ENCODE peak calls at places on chromosomes 7 and 10, in four cellular contexts. Y is naive thymus-derived CD4-positive, alpha-beta T cell; X is heart right ventricle; Z is cardiac muscle cell. N is an unnamed sample.

GRCh38 chr10:99966306-99966705 is 43.4 kb downstream of the DNMBP start:
- DNase-seq in Z (no peak), Y (no peak), X (no peak), N (no peak)

GRCh38 chr10:113492181-113492580 is 60.7 kb upstream of the HABP2 start:
- DNase-seq in X (no peak), Z (no peak), Y (no peak), N (no peak)

GRCh38 chr7:89771003-89771636 is 383.1 kb upstream of the STEAP1 start:
- DNase-seq in Z (peak; percentile 5), X (no peak), Y (no peak), N (no peak)

GRCh38 chr7:117872565-117873055 is 631 bp downstream of the CTTNBP2 start:
- DNase-seq in Z (peak; percentile 64), X (peak; percentile 18), Y (no peak), N (no peak)

GRCh38 chr10:117162093-117163021 is 24.3 kb upstream of the VAX1 start:
- DNase-seq in Z (no peak), Y (no peak), X (no peak), N (no peak)

GRCh38 chr7:151340794-151341356 is 737 bp upstream of the NUB1 start:
- DNase-seq in Z (no peak), X (no peak), Y (no peak), N (no peak)

GRCh38 chr7:156897673-156898072 is 4.7 kb upstream of the LMBR1 start:
- DNase-seq in Z (no peak), X (no peak), Y (no peak), N (no peak)

GRCh38 chr10:79392020-79392398 is 44.7 kb downstream of the PPIF start:
- DNase-seq in X (peak; percentile 11), Z (no peak), Y (no peak), N (no peak)

GRCh38 chr10:132714906-132715790 is 70.8 kb downstream of the NKX6-2 start:
- DNase-seq in Z (no peak), Y (no peak), X (peak; percentile 4), N (no peak)

GRCh38 chr10:71262027-71262426 is 49.7 kb downstream of the UNC5B start:
- DNase-seq in Y (no peak), X (peak; percentile 46), Z (peak; percentile 69), N (no peak)

GRCh38 chr10:79405995-79406515 is 39.4 kb downstream of the ZCCHC24 start:
- DNase-seq in X (peak; percentile 0), Y (no peak), Z (no peak), N (no peak)

GRCh38 chr10:121698902-121699301 is 100.7 kb upstream of the FGFR2 start:
- DNase-seq in Z (no peak), X (no peak), Y (no peak), N (no peak)

GRCh38 chr7:101733713-101734475 is 83.5 kb upstream of the CUX1 start:
- DNase-seq in X (peak; percentile 41), Z (peak; percentile 87), Y (no peak), N (peak; percentile 85)

GRCh38 chr10:62031522-62031921 is 130.0 kb downstream of the ARID5B start:
- DNase-seq in X (no peak), Z (no peak), Y (no peak), N (no peak)

GRCh38 chr10:26217396-26218105 is 977 bp downstream of the GAD2 start:
- DNase-seq in Z (no peak), X (no peak), Y (no peak), N (no peak)

GRCh38 chr7:107327986-107328569 is 141.8 kb upstream of the GPR22 start:
- DNase-seq in Y (no peak), Z (no peak), X (no peak), N (no peak)

GRCh38 chr7:155885162-155886160 is 73.2 kb upstream of the SHH start:
- DNase-seq in Y (no peak), X (peak; percentile 27), Z (no peak), N (no peak)
- H3K9me3 ChIP-seq in Y (no peaks in the 10 kb centered on the region), X (no peaks in the 10 kb centered on the region), Z (peaks cover 4% of the 10 kb centered on the region), N (no peaks in the 10 kb centered on the region)

DNA sequence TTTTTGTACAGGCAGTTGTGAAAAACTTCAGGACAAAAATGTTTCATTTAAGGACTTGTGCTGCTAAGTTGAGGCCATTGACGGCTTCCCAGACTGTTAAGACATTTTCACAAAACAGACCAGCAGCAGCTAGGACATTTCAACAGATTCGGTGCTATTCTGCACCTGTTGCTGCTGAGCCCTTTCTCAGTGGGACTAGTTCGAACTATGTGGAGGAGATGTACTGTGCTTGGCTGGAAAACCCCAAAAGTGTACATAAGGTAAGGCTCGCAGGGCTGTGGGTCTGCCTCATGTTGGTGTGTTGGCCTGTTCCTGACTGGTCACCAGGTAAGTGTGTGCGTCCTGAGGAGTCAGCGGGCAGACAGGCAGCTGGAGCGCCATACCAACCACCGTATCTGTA is 17.9 kb downstream of the OGDH start:
- DNase-seq in Y (no peak), Z (no peak), X (no peak), N (no peak)
- H3K4me3 ChIP-seq in Y (no peak overlapping the region), Z (no peak overlapping the region), X (no peak overlapping the region), N (no peak overlapping the region)

GRCh38 chr10:68957284-68957615 is 1.3 kb downstream of the DDX21 start:
- DNase-seq in X (no peak), Y (no peak), Z (no peak), N (no peak)
- H3K27ac ChIP-seq in X (peak overlapping the region; percentile 91), Y (peak overlapping the region; percentile 97), Z (no peak overlapping the region), N (peak overlapping the region; percentile 86)

GRCh38 chr7:57414852-57415251 is 35.1 kb upstream of the ZNF716 start:
- DNase-seq in Z (no peak), Y (no peak), X (no peak), N (no peak)

GRCh38 chr7:57413529-57414398 is 36.2 kb upstream of the ZNF716 start:
- DNase-seq in X (no peak), Z (no peak), Y (no peak), N (no peak)

GRCh38 chr7:57415730-57416129 is 34.2 kb upstream of the ZNF716 start:
- DNase-seq in X (no peak), Z (no peak), Y (no peak), N (no peak)

GRCh38 chr7:57415326-57415725 is 34.7 kb upstream of the ZNF716 start:
- DNase-seq in Y (no peak), Z (no peak), X (no peak), N (no peak)

DNA sequence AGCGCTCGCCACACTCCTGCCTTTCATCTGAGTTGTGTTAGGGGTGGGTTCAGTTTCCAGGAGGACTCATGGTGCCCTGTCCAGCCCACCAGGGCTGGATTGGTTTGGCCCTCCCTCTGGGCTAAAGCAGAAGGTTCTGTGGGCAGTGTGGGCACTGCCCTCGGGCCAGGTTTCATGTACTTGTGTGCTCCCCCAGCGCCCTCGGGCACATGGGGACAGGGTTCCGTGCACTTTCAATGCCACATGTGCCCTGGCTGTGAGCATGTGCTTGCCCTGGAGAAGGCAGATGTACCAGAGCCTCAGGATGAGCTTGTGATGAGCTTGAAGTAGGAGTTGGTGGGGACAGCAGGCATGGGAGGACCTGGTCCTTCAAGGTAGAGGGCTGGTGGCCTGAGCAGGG is 35.6 kb upstream of the ZNF716 start:
- DNase-seq in X (no peak), Y (no peak), Z (no peak), N (no peak)
- H3K9me3 ChIP-seq in X (no peaks in the 10 kb centered on the region), Y (no peaks in the 10 kb centered on the region), Z (no peaks in the 10 kb centered on the region), N (no peaks in the 10 kb centered on the region)

GRCh38 chr7:114979803-114980507 is 58.1 kb downstream of the MDFIC start:
- DNase-seq in X (no peak), Y (no peak), Z (no peak), N (no peak)
- H3K4me3 ChIP-seq in X (peak overlapping the region; percentile 8), Y (no peak overlapping the region), Z (no peak overlapping the region), N (peak overlapping the region; percentile 32)

DNA sequence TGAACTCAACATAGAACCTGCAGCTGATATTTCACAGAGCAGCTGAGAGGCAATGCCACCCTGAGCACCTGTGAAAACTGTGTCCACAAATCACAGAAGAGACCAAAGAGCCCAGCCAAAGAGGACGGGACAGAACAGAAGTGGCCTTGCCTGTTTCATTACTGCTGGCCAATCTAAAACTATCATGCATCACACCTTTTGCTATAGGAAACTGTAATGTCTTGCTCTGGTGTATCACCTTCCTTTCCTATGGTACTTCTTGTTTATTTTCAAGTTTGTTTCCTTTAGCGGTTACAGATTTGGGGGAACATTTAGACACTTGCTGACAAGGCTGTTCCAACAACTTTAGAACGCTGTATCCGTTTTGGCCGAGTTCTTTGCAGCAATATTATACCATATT is 80.3 kb downstream of the PIP4K2A start:
- DNase-seq in X (no peak), Y (no peak), Z (no peak), N (no peak)
- H3K27ac ChIP-seq in X (peak overlapping the region; percentile 85), Y (no peak overlapping the region), Z (no peak overlapping the region), N (no peak overlapping the region)

GRCh38 chr7:158315881-158316280 is 271.7 kb downstream of the PTPRN2 start:
- DNase-seq in Y (no peak), X (no peak), Z (no peak), N (no peak)
- H3K9me3 ChIP-seq in Y (no peaks in the 10 kb centered on the region), X (no peaks in the 10 kb centered on the region), Z (no peaks in the 10 kb centered on the region), N (no peaks in the 10 kb centered on the region)